ENCODE peak calls at places on chromosomes 2 and 18, in eight cellular contexts. M is endothelial cell; B is mucosa of gallbladder; Z is IMR-90; F is stimulated activated CD4-positive, alpha-beta T cell treated with anti-CD3 and anti-CD28 coated beads, Interleukin-4, amount 100 ng/mL, for 4 hours; S is astrocyte of the spinal cord; N is left ventricle myocardium inferior; V is EH. R is an unnamed sample.

GRCh38 chr2:78540255-78540654 is 485.2 kb upstream of the REG3G start:
- DNase-seq in M (no peak), B (no peak), Z (no peak), F (no peak), S (no peak), N (no peak), V (no peak), R (no peak)

GRCh38 chr2:42171396-42171971 is 2.3 kb downstream of the EML4 start:
- DNase-seq in M (no peak), B (no peak), Z (peak), F (no peak), S (peak), N (no peak), V (peak), R (peak)

GRCh38 chr2:72945450-72946019 is 28.2 kb downstream of the EMX1 start:
- DNase-seq in M (no peak), B (no peak), Z (no peak), F (no peak), S (no peak), N (no peak), V (no peak), R (no peak)

GRCh38 chr2:212005077-212005671 is 533.4 kb downstream of the ERBB4 start:
- DNase-seq in M (peak), B (no peak), Z (peak), F (no peak), S (peak), N (peak), V (peak), R (peak)

GRCh38 chr2:6828299-6828584 is 37.5 kb downstream of the CMPK2 start:
- DNase-seq in M (no peak), B (no peak), Z (peak), F (no peak), S (peak), N (no peak), V (peak), R (peak)

GRCh38 chr2:121165038-121165542 is 119.9 kb downstream of the TFCP2L1 start:
- DNase-seq in M (no peak), B (no peak), Z (no peak), F (no peak), S (no peak), N (no peak), V (no peak), R (no peak)

GRCh38 chr2:233844836-233845235 is 9.5 kb downstream of the HJURP start:
- DNase-seq in M (no peak), B (no peak), Z (no peak), F (no peak), S (no peak), N (no peak), V (no peak), R (no peak)

GRCh38 chr2:72920317-72921087 is 3.2 kb downstream of the EMX1 start:
- DNase-seq in M (peak), B (no peak), Z (peak), F (no peak), S (peak), N (no peak), V (peak), R (peak)

GRCh38 chr2:50785781-50786180 is 246.2 kb downstream of the NRXN1 start:
- DNase-seq in M (no peak), B (no peak), Z (no peak), F (no peak), S (no peak), N (no peak), V (no peak), R (no peak)

GRCh38 chr2:236169151-236169721 is 1.1 kb upstream of the GBX2 start:
- DNase-seq in M (no peak), B (no peak), Z (no peak), F (no peak), S (no peak), N (no peak), V (peak), R (peak)

GRCh38 chr2:168432565-168433186 is 23.4 kb upstream of the CERS6 start:
- DNase-seq in M (no peak), B (no peak), Z (no peak), F (no peak), S (no peak), N (no peak), V (no peak), R (no peak)

GRCh38 chr2:234032301-234032856 is 18.1 kb upstream of the SPP2 start:
- DNase-seq in M (no peak), B (peak), Z (peak), F (no peak), S (peak), N (no peak), V (peak), R (peak)

GRCh38 chr18:11258014-11258413 is 108.6 kb upstream of the PIEZO2 start:
- DNase-seq in M (no peak), B (no peak), Z (no peak), F (no peak), S (no peak), N (no peak), V (peak), R (no peak)

GRCh38 chr2:109466674-109467575 is 146.8 kb downstream of the SEPTIN10 start:
- DNase-seq in M (no peak), B (no peak), Z (peak), F (no peak), S (peak), N (no peak), V (peak), R (peak)

GRCh38 chr2:233449071-233449901 is 95.0 kb downstream of the DGKD start:
- DNase-seq in M (peak), B (no peak), Z (peak), F (no peak), S (peak), N (no peak), V (peak), R (peak)